ENCODE peak calls at places on chromosomes 4 and X, in eight cellular contexts. V, K, D, E, M, O, P and B are unnamed samples.

GRCh38 chr4:5773271-5773555 is 62.2 kb downstream of the EVC start:
- DNase-seq in K (no peak), E (no peak), V (no peak), P (no peak), M (no peak), D (no peak), O (no peak), B (peak; percentile 40)

GRCh38 chr4:13670456-13671150 is 43.1 kb upstream of the BOD1L1 start:
- DNase-seq in M (no peak), O (no peak), P (no peak), K (no peak), E (no peak), D (no peak), V (no peak), B (no peak)

GRCh38 chr4:166996216-166996615 is 238.1 kb downstream of the SPOCK3 start:
- DNase-seq in O (no peak), K (no peak), P (no peak), E (no peak), V (no peak), M (no peak), D (no peak), B (no peak)

GRCh38 chrX:12988797-12989196 is 13.9 kb downstream of the TMSB4X start:
- DNase-seq in P (no peak), E (peak; percentile 61), M (no peak), V (peak; percentile 15), D (peak; percentile 47), K (no peak), O (no peak), B (peak; percentile 12)

GRCh38 chr4:158255727-158256324 is 45.5 kb downstream of the TMEM144 start:
- DNase-seq in D (peak; percentile 25), E (peak; percentile 48), K (no peak), V (peak; percentile 34), P (no peak), O (no peak), M (no peak), B (peak; percentile 59)

GRCh38 chr4:53150631-53151488 is 215.0 kb downstream of the SCFD2 start:
- DNase-seq in M (no peak), O (no peak), K (no peak), P (no peak), D (no peak), E (no peak), V (no peak), B (peak; percentile 26)

GRCh38 chr4:74682567-74683359 is 111.6 kb downstream of the BTC start:
- DNase-seq in O (no peak), K (no peak), V (peak; percentile 70), P (no peak), D (peak; percentile 88), M (no peak), E (peak; percentile 95), B (peak; percentile 68)

GRCh38 chrX:139290310-139290709 is 240.2 kb upstream of the F9 start:
- DNase-seq in O (no peak), K (peak; percentile 0), D (no peak), M (no peak), P (no peak), E (no peak), V (no peak), B (no peak)

GRCh38 chr4:165725352-165725751 is 147.7 kb upstream of the TLL1 start:
- DNase-seq in D (no peak), V (no peak), K (no peak), M (no peak), P (no peak), E (no peak), O (no peak), B (no peak)

GRCh38 chr4:174604198-174604597 is 81.9 kb upstream of the HPGD start:
- DNase-seq in D (no peak), V (no peak), O (no peak), P (no peak), E (no peak), M (no peak), K (no peak), B (no peak)

GRCh38 chr4:3462790-3463415 is at the start of gene DOK7:
- DNase-seq in D (no peak), P (no peak), V (no peak), K (no peak), E (no peak), O (no peak), M (no peak), B (no peak)

GRCh38 chr4:99885063-99885664 is 9.1 kb downstream of the LAMTOR3 start:
- DNase-seq in V (no peak), D (no peak), K (peak; percentile 60), P (peak; percentile 25), M (no peak), E (peak; percentile 41), O (no peak), B (peak; percentile 36)

GRCh38 chr4:115275615-115276014 is 162.2 kb upstream of the NDST4 start:
- DNase-seq in K (no peak), D (no peak), V (no peak), P (no peak), E (no peak), O (no peak), M (no peak), B (no peak)

GRCh38 chrX:78622834-78623233 is 36.3 kb downstream of the RTL3 start:
- DNase-seq in D (no peak), O (no peak), E (no peak), V (no peak), K (no peak), M (no peak), P (no peak), B (no peak)

GRCh38 chr4:125266901-125267601 is 47.7 kb upstream of the FAT4 start:
- DNase-seq in V (peak; percentile 27), E (peak; percentile 85), M (no peak), P (no peak), D (peak; percentile 77), K (no peak), O (no peak), B (peak; percentile 89)

GRCh38 chr4:148254818-148255366 is 187.3 kb downstream of the NR3C2 start:
- DNase-seq in M (no peak), E (no peak), O (no peak), V (no peak), K (no peak), P (peak; percentile 1), D (no peak), B (no peak)

GRCh38 chr4:128793859-128794667 is 15.4 kb upstream of the JADE1 start:
- DNase-seq in V (no peak), E (no peak), O (no peak), P (no peak), D (no peak), M (no peak), K (no peak), B (peak; percentile 59)